ENCODE peak calls at places on chromosomes 4 and X, in nine cellular contexts. W is thoracic aorta, X is endodermal cell, C is cardiac fibroblast, M is osteoblast, I is aorta, R is HFF-Myc, P is lower lobe of right lung, Y is epithelial cell of esophagus. H is an unnamed sample.

GRCh38 chr4:139907001-139907809 is 241.6 kb downstream of the MGST2 start:
- DNase-seq in W (no peak), X (no peak), C (no peak), M (no peak), I (no peak), R (no peak), P (no peak), Y (no peak), H (no peak)

GRCh38 chrX:115047181-115047580 is 29.8 kb upstream of the IL13RA2 start:
- DNase-seq in W (no peak), X (no peak), C (peak; percentile 49), M (no peak), I (no peak), R (no peak), P (no peak), Y (no peak), H (no peak)

GRCh38 chrX:26915064-26915463 is 548.1 kb downstream of the PPP4R3C start:
- DNase-seq in W (no peak), X (no peak), C (peak; percentile 31), M (no peak), I (no peak), R (no peak), P (no peak), Y (peak; percentile 67), H (no peak)

GRCh38 chr4:105350859-105351494 is 122.9 kb downstream of the PPA2 start:
- DNase-seq in W (no peak), X (no peak), C (peak; percentile 38), M (no peak), I (no peak), R (no peak), P (no peak), Y (no peak), H (no peak)

GRCh38 chrX:96843566-96843965 is 40.1 kb upstream of the RPA4 start:
- DNase-seq in W (no peak), X (peak; percentile 87), C (peak; percentile 43), M (no peak), I (no peak), R (no peak), P (no peak), Y (peak; percentile 11), H (no peak)

GRCh38 chrX:81414630-81415029 is 212.7 kb downstream of the SH3BGRL start:
- DNase-seq in W (no peak), X (no peak), C (peak; percentile 11), M (no peak), I (no peak), R (no peak), P (no peak), Y (peak; percentile 0), H (no peak)

GRCh38 chrX:9578083-9578779 is 113.4 kb downstream of the TBL1X start:
- DNase-seq in W (no peak), X (no peak), C (no peak), M (no peak), I (no peak), R (no peak), P (no peak), Y (no peak), H (no peak)

GRCh38 chr4:52091811-52092210 is 40.7 kb downstream of the SPATA18 start:
- DNase-seq in W (no peak), X (no peak), C (no peak), M (no peak), I (no peak), R (no peak), P (no peak), Y (no peak), H (no peak)

GRCh38 chr4:105126311-105127153 is 20.1 kb upstream of the TET2 start:
- DNase-seq in W (no peak), X (no peak), C (peak; percentile 74), M (no peak), I (no peak), R (no peak), P (no peak), Y (no peak), H (no peak)

GRCh38 chrX:265502-265901 is 15.7 kb upstream of the PLCXD1 start:
- DNase-seq in W (no peak), X (no peak), C (no peak), M (peak; percentile 44), I (no peak), R (no peak), P (no peak), Y (no peak), H (no peak)

GRCh38 chr4:95048296-95048695 is 290.5 kb downstream of the BMPR1B start:
- DNase-seq in W (no peak), X (no peak), C (no peak), M (no peak), I (no peak), R (no peak), P (no peak), Y (no peak), H (no peak)

GRCh38 chr4:772118-772517 is 53.8 kb downstream of the CPLX1 start:
- DNase-seq in W (no peak), X (no peak), C (no peak), M (peak; percentile 43), I (no peak), R (no peak), P (no peak), Y (no peak), H (peak; percentile 26)

GRCh38 chr4:83605216-83605615 is 69.3 kb downstream of the GPAT3 start:
- DNase-seq in W (no peak), X (no peak), C (no peak), M (no peak), I (no peak), R (no peak), P (no peak), Y (no peak), H (no peak)

GRCh38 chr4:113758361-113758760 is 3.2 kb downstream of the CAMK2D start:
- DNase-seq in W (no peak), X (no peak), C (peak; percentile 73), M (peak; percentile 69), I (no peak), R (peak; percentile 29), P (no peak), Y (no peak), H (no peak)

GRCh38 chr4:169359961-169360360 is 89.2 kb upstream of the SH3RF1 start:
- DNase-seq in W (no peak), X (no peak), C (no peak), M (no peak), I (no peak), R (no peak), P (no peak), Y (no peak), H (no peak)

DNA sequence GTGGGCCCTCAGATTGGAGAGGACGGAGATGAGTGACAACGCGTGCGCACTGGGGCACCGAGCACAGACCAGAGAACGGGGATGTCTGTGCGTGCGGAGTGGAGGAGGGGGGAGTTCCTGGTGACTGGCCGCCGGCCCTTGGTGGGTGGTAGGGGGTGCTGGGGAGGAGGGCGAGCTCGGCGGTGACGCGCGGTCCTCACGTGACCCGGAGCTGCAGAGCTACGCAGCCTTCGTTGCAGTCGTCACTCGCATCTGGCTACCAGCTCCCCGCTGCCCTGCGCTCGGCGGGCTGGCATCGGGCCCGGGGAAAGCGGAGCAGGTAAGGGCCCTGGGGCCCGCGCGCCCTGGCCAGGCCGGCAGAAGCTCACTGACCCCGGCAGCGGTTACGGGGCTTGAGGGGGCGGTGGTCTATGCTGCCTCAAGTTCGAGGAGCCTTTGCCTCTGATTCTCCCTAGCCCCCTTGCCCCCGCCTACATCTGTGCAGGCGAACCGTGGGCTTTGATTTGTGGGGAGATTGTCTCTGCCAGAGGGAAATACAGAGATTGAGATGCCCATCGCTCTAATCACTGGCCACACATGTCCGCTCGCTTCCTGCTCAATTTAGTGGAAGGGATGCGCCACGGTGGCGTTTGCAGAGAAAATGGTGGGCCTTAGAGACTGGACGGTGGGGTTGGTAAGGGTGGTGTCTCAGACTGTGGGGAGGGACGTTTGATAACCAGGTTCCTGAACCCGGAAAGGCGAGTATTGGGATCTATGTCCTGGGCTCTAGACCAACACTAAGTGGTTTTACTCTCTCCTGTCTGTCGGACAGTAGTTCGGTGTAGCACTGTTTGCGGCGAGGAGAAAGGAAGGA is at the start of gene ARMCX4:
- DNase-seq in W (no peak), X (peak; percentile 88), C (peak; percentile 40), M (peak; percentile 89), I (peak; percentile 67), R (peak; percentile 27), P (peak; percentile 55), Y (peak; percentile 29), H (peak; percentile 35)
- H3K4me3 ChIP-seq in W (peak within 1 kb of the TSS; percentile 76), X (peak within 1 kb of the TSS; percentile 84), C (peak within 1 kb of the TSS; percentile 60), M (peak within 1 kb of the TSS; percentile 81), I (peak within 1 kb of the TSS; percentile 52), R (peak within 1 kb of the TSS; percentile 64), P (peak within 1 kb of the TSS; percentile 49), Y (peak within 1 kb of the TSS; percentile 34), H (peak within 1 kb of the TSS; percentile 66)

GRCh38 chrX:118729043-118729652 is 1.7 kb downstream of the IL13RA1 start:
- DNase-seq in W (no peak), X (no peak), C (no peak), M (no peak), I (no peak), R (no peak), P (no peak), Y (no peak), H (no peak)
- H3K4me3 ChIP-seq in W (peak overlapping the region; percentile 83), X (peak overlapping the region; percentile 81), C (no peak overlapping the region), M (no peak overlapping the region), I (no peak overlapping the region), R (no peak overlapping the region), P (peak overlapping the region; percentile 64), Y (no peak overlapping the region), H (peak overlapping the region; percentile 63)

DNA sequence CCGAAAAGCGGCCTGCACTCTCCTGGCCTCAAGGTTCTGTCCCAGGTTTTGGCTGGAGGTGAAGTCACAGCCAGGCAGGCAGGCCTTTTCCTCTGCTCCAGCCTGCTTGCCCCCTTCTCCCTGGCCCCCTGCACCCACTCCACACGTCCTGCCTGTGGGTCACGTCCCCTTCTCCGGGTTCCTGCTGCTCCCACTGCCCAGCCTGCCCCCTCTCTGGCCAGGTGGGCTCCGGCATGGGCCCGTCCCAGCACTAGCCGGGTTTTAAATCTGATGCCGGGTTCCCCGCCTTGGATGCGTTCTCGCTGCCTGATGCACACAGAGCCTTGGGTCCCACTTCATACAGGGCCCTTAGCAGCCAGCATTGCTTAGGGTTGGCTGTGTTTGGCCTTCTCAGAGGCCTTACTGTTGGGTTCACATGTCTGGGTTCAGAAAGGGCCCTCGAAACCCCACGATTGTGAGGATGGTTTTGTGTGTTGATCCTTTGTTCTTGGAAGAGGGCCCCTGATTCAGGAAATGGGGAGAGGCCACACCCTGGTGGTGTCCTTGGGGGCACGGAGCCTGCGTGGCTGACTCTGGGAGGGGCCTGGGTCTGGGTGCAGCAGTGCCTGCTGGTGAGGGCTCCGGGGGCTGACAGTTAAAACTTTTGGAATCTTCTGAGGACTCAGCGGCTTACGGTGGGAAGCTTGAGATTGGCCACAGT is 6.0 kb downstream of the CPZ start:
- DNase-seq in W (no peak), X (no peak), C (no peak), M (no peak), I (no peak), R (no peak), P (no peak), Y (no peak), H (no peak)
- H3K4me3 ChIP-seq in W (no peak overlapping the region), X (no peak overlapping the region), C (no peak overlapping the region), M (no peak overlapping the region), I (no peak overlapping the region), R (no peak overlapping the region), P (no peak overlapping the region), Y (no peak overlapping the region), H (no peak overlapping the region)

GRCh38 chr4:58064618-58065017 is 954.4 kb upstream of the IGFBP7 start:
- DNase-seq in W (no peak), X (no peak), C (no peak), M (no peak), I (no peak), R (no peak), P (no peak), Y (no peak), H (no peak)

GRCh38 chr4:58063761-58064160 is 953.6 kb upstream of the IGFBP7 start:
- DNase-seq in W (no peak), X (no peak), C (no peak), M (no peak), I (no peak), R (no peak), P (no peak), Y (no peak), H (no peak)

GRCh38 chr4:58061967-58062366 is 951.8 kb upstream of the IGFBP7 start:
- DNase-seq in W (no peak), X (no peak), C (no peak), M (no peak), I (no peak), R (no peak), P (no peak), Y (peak; percentile 1), H (no peak)
- H3K4me3 ChIP-seq in W (no peak overlapping the region), X (no peak overlapping the region), C (no peak overlapping the region), M (no peak overlapping the region), I (no peak overlapping the region), R (no peak overlapping the region), P (no peak overlapping the region), Y (no peak overlapping the region), H (no peak overlapping the region)